ENCODE peak calls at places on chromosomes 13 and 19, in five cellular contexts. G is heart left ventricle, R is psoas muscle, Z is tibial artery, S is dorsolateral prefrontal cortex. V is an unnamed sample.
A peak's percentile ranks its signal among the peaks of the same experiment; 100 is the strongest.

GRCh38 chr19:19406878-19407639 is 1.6 kb downstream of the GATAD2A start:
- DNase-seq in G (no peak), R (peak; percentile 65), Z (no peak), S (no peak), V (no peak)

GRCh38 chr13:51793570-51794273 is 10.2 kb downstream of the DHRS12 start:
- DNase-seq in G (no peak), R (no peak), Z (no peak), S (no peak), V (no peak)

GRCh38 chr19:45503909-45504308 is 3.4 kb upstream of the VASP start:
- DNase-seq in G (no peak), R (no peak), Z (no peak), S (no peak), V (no peak)

GRCh38 chr13:77079902-77080413 is 53.0 kb upstream of the FBXL3 start:
- DNase-seq in G (no peak), R (no peak), Z (no peak), S (no peak), V (no peak)

GRCh38 chr19:30350995-30351394 is 21.2 kb upstream of the ZNF536 start:
- DNase-seq in G (no peak), R (no peak), Z (no peak), S (no peak), V (no peak)

GRCh38 chr13:45928843-45929242 is 77.3 kb upstream of the SIAH3 start:
- DNase-seq in G (no peak), R (no peak), Z (no peak), S (no peak), V (no peak)

GRCh38 chr13:35832551-35832950 is 298.6 kb downstream of the DCLK1 start:
- DNase-seq in G (no peak), R (no peak), Z (no peak), S (no peak), V (no peak)

GRCh38 chr19:33796164-33797100 is at the start of gene KCTD15:
- DNase-seq in G (peak; percentile 43), R (peak; percentile 68), Z (no peak), S (no peak), V (no peak)

GRCh38 chr13:108083056-108083455 is 132.3 kb downstream of the LIG4 start:
- DNase-seq in G (no peak), R (no peak), Z (no peak), S (no peak), V (no peak)

GRCh38 chr13:97372929-97373328 is 61.0 kb upstream of the RAP2A start:
- DNase-seq in G (no peak), R (no peak), Z (no peak), S (no peak), V (no peak)

GRCh38 chr13:99686944-99687382 is 185.7 kb downstream of the TM9SF2 start:
- DNase-seq in G (no peak), R (no peak), Z (no peak), S (no peak), V (no peak)

GRCh38 chr13:99686157-99686572 is 184.9 kb downstream of the TM9SF2 start:
- DNase-seq in G (peak; percentile 46), R (no peak), Z (no peak), S (no peak), V (peak; percentile 67)

GRCh38 chr13:99688776-99689175 is 187.5 kb downstream of the TM9SF2 start:
- DNase-seq in G (no peak), R (no peak), Z (no peak), S (no peak), V (no peak)

GRCh38 chr13:99689955-99690354 is 188.7 kb downstream of the TM9SF2 start:
- DNase-seq in G (no peak), R (no peak), Z (no peak), S (no peak), V (no peak)

DNA sequence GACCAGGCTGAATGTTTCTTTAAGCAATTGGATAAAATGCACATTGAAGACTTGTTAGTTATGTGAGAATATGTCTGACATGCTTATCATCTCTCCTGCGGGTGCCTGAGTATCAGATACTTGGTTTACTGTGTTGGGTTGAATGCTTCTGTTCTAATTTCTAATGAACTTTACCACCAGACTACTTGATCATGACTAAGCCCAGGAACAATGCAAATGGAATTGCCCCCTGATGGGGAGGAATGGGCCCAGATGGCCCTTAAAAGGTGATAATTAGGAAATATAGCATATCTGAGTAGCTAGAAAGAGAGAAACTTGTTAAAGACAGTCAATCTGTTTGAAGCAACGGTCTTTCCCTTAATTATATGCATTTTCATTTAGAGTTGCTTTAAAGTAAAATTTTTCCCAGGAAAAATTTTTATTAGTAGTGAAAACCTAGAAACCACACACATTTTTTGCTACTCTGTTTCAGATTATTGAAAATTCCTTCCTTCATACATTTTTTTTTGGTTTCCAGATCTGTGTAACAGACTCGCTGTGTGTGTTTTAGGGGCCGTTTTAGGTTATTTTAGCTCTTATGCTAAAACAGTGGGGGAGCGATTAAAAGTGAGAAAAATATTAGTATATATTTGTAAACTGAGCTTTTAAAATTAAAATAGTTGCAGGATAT is 186.6 kb downstream of the TM9SF2 start:
- DNase-seq in G (no peak), R (no peak), Z (no peak), S (no peak), V (no peak)
- H3K4me3 ChIP-seq in G (no peak overlapping the region), R (no peak overlapping the region), Z (no peak overlapping the region), S (no peak overlapping the region), V (no peak overlapping the region)

DNA sequence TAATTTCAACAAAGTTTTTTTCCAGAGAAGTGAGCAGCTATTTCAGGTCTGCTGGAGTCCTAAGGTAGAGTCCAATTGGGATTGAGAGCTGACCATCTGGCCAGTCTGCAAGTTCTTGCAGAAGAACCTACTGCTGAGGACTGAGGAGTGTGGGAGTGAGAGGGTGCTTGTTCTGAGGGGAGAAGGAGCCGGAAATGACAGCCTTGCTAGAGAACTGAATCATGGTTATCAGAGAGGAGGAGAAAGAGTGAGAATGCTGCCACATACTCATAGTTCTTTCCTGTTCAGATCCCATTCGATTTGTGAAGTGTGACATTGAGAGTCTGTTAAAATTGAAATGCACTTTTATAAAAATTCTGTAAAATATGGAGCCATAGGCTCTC is 350.0 kb downstream of the KCNRG start:
- DNase-seq in G (no peak), R (no peak), Z (no peak), S (no peak), V (no peak)
- TF ChIP-seq CTCF in G (no peak), R (no peak), Z (no peak), S (no peak), V (no peak)

DNA sequence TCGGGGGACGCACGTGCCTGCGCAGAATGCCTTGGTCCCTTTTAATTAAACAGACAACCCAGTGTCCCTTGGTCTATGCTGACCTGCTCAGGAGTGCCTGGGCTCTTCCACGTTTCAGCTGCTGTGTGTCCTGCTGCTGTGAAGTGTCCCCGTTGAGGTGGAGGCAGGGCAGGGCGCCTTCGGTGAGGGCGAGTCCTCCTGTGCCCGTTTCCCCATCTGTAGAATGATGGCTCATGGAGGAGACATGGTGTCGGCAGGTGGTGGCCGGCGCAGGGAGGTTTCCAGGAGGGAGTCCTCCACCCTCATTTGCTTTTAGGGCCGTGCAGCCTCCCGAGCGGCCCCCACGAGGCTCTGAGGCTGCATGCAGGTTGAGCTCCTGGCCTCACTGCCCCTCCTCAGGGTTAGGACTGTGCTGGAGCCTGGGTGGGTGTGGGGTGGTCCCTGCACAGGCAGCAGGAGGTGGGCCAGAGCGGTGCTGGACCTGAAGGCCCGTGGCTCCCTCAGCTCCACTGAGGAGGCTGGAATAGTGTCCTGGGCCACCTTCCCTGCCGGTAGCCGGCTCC is 8.8 kb downstream of the STK11 start:
- DNase-seq in G (no peak), R (no peak), Z (no peak), S (no peak), V (no peak)
- H3K27ac ChIP-seq in G (peak overlapping the region; percentile 80), R (peak overlapping the region; percentile 99), Z (peak overlapping the region; percentile 91), S (peak overlapping the region; percentile 90), V (peak overlapping the region; percentile 91)

GRCh38 chr13:49256841-49257240 is 9.1 kb downstream of the CDADC1 start:
- DNase-seq in G (no peak), R (no peak), Z (no peak), S (no peak), V (no peak)

GRCh38 chr13:49253997-49254396 is 6.3 kb downstream of the CDADC1 start:
- DNase-seq in G (no peak), R (no peak), Z (no peak), S (no peak), V (no peak)

GRCh38 chr13:49262634-49263033 is 14.9 kb downstream of the CDADC1 start:
- DNase-seq in G (no peak), R (no peak), Z (no peak), S (no peak), V (no peak)

GRCh38 chr13:49259586-49259985 is 11.9 kb downstream of the CDADC1 start:
- DNase-seq in G (no peak), R (no peak), Z (no peak), S (no peak), V (no peak)

GRCh38 chr13:49258097-49258796 is 10.5 kb downstream of the CDADC1 start:
- DNase-seq in G (no peak), R (no peak), Z (no peak), S (no peak), V (no peak)
- H3K4me3 ChIP-seq in G (peak overlapping the region; percentile 42), R (peak overlapping the region; percentile 47), Z (no peak overlapping the region), S (no peak overlapping the region), V (no peak overlapping the region)

GRCh38 chr19:57816652-57817051 is 1.9 kb upstream of the ZNF552 start:
- DNase-seq in G (no peak), R (no peak), Z (no peak), S (no peak), V (no peak)

GRCh38 chr19:57815247-57816075 is 748 bp upstream of the ZNF552 start:
- DNase-seq in G (no peak), R (no peak), Z (no peak), S (no peak), V (no peak)

GRCh38 chr19:57812201-57812600 is 2.5 kb downstream of the ZNF552 start:
- DNase-seq in G (no peak), R (no peak), Z (no peak), S (no peak), V (no peak)

GRCh38 chr19:57813919-57814504 is 701 bp downstream of the ZNF552 start:
- DNase-seq in G (no peak), R (no peak), Z (no peak), S (no peak), V (no peak)

DNA sequence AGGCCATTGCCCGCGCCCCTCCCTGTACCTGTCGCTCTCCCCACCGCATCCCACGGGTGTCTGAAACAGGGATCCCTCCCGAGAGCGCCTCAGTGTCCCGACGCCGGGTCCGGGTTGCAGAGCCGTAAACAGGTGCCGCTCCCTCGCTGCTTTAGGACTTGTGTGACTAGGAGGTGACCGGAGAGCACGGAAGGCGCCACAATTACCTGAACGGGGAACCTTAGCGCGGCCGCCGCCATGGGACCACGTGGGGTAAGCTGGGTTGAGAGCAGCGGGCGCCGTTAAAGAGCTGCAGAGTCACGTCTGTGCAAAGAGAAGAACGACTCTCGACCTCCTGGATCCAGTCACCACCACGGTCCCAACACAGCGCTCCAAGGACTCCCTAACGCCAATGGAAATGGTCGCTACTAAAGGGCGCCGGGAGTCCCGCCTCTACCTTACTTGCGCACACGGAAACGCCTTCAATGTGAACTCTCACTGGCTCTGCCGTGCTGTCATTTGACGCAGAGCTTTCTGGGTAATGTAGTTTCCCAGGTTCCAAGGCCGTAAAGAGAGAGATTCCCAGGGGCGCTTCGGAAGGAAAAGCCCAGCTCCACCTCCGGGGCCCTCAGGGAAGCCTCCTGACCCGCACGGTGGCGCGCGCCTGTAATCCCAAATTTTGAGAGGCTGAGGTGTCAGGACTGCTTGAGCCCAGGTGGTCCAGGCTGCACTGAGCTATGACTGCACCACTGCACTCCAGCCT is at the start of gene ZNF552:
- DNase-seq in G (peak; percentile 88), R (peak; percentile 90), Z (peak; percentile 87), S (peak; percentile 70), V (peak; percentile 92)
- TF ChIP-seq CTCF in G (no peak), R (no peak), Z (no peak), S (peak; percentile 44), V (no peak)

GRCh38 chr13:20702530-20702929 is 969 bp upstream of the IL17D start:
- DNase-seq in G (no peak), R (no peak), Z (no peak), S (no peak), V (no peak)
- H3K27ac ChIP-seq in G (no peak overlapping the region), R (peak overlapping the region; percentile 68), Z (no peak overlapping the region), S (peak overlapping the region; percentile 94), V (peak overlapping the region; percentile 66)

GRCh38 chr13:50154697-50155096 is 139.5 kb downstream of the KCNRG start:
- DNase-seq in G (no peak), R (no peak), Z (no peak), S (no peak), V (no peak)
- H3K4me3 ChIP-seq in G (no peak overlapping the region), R (no peak overlapping the region), Z (no peak overlapping the region), S (no peak overlapping the region), V (no peak overlapping the region)